ENCODE peak calls at places on chromosomes 16 and 17, in seven cellular contexts. O, D, S, P, K, W and Z are unnamed samples.

GRCh38 chr17:57584050-57584551 is 161.0 kb downstream of the CCDC182 start:
- DNase-seq in O (no peak), D (no peak), S (no peak), P (no peak), K (no peak), W (no peak), Z (no peak)

GRCh38 chr17:2302740-2303277 is 776 bp downstream of the SMG6 start:
- DNase-seq in O (no peak), D (no peak), S (no peak), P (no peak), K (no peak), W (no peak), Z (no peak)

GRCh38 chr17:41009301-41009760 is 403 bp upstream of the KRTAP3-1 start:
- DNase-seq in O (no peak), D (no peak), S (no peak), P (no peak), K (no peak), W (no peak), Z (no peak)

GRCh38 chr16:35745191-35745590 is 2285.8 kb downstream of the TP53TG3F start:
- DNase-seq in O (no peak), D (no peak), S (no peak), P (no peak), K (no peak), W (no peak), Z (no peak)

GRCh38 chr17:79673517-79673916 is 57.2 kb upstream of the ENPP7 start:
- DNase-seq in O (no peak), D (no peak), S (no peak), P (no peak), K (no peak), W (no peak), Z (no peak)

GRCh38 chr16:13337482-13337881 is 436.1 kb downstream of the SHISA9 start:
- DNase-seq in O (no peak), D (no peak), S (no peak), P (no peak), K (no peak), W (no peak), Z (no peak)

GRCh38 chr17:62984801-62985200 is 18.8 kb downstream of the TANC2 start:
- DNase-seq in O (no peak), D (no peak), S (no peak), P (no peak), K (no peak), W (no peak), Z (no peak)

GRCh38 chr16:57540906-57541753 is 1.3 kb upstream of the ADGRG5 start:
- DNase-seq in O (peak; percentile 56), D (no peak), S (no peak), P (peak; percentile 44), K (no peak), W (peak; percentile 15), Z (peak; percentile 3)

GRCh38 chr17:21008516-21008915 is 34.3 kb downstream of the USP22 start:
- DNase-seq in O (peak; percentile 15), D (no peak), S (no peak), P (no peak), K (no peak), W (no peak), Z (no peak)

GRCh38 chr16:89484923-89485679 is 5.3 kb downstream of the ANKRD11 start:
- DNase-seq in O (no peak), D (peak; percentile 40), S (no peak), P (no peak), K (no peak), W (peak; percentile 36), Z (no peak)

GRCh38 chr16:54194008-54194731 is 92.4 kb downstream of the IRX3 start:
- DNase-seq in O (peak; percentile 87), D (no peak), S (no peak), P (peak; percentile 74), K (no peak), W (no peak), Z (peak; percentile 35)

GRCh38 chr17:75777243-75777922 is 7.2 kb upstream of the UNK start:
- DNase-seq in O (no peak), D (no peak), S (no peak), P (no peak), K (no peak), W (no peak), Z (no peak)

GRCh38 chr17:42288985-42289862 is 926 bp downstream of the STAT5A start:
- DNase-seq in O (peak; percentile 84), D (peak; percentile 69), S (no peak), P (no peak), K (peak; percentile 68), W (peak; percentile 54), Z (no peak)

GRCh38 chr16:88052661-88053060 is 101.4 kb downstream of the BANP start:
- DNase-seq in O (no peak), D (no peak), S (no peak), P (no peak), K (no peak), W (no peak), Z (no peak)

GRCh38 chr16:21301895-21302291 is 23.8 kb upstream of the CRYM start:
- DNase-seq in O (no peak), D (no peak), S (no peak), P (no peak), K (no peak), W (no peak), Z (no peak)

GRCh38 chr17:74272731-74273201 is 1.3 kb upstream of the DNAI2 start:
- DNase-seq in O (no peak), D (no peak), S (no peak), P (peak; percentile 64), K (no peak), W (no peak), Z (no peak)

GRCh38 chr17:3770471-3770870 is 30.5 kb downstream of the ITGAE start:
- DNase-seq in O (no peak), D (no peak), S (no peak), P (no peak), K (no peak), W (no peak), Z (no peak)

GRCh38 chr16:86821933-86822332 is 243.6 kb downstream of the FOXL1 start:
- DNase-seq in O (no peak), D (no peak), S (no peak), P (no peak), K (no peak), W (no peak), Z (no peak)

GRCh38 chr17:32971171-32971570 is 20.5 kb upstream of the SPACA3 start:
- DNase-seq in O (no peak), D (peak; percentile 2), S (no peak), P (no peak), K (peak; percentile 11), W (peak; percentile 63), Z (no peak)

GRCh38 chr17:60959011-60959410 is 281.4 kb downstream of the BCAS3 start:
- DNase-seq in O (no peak), D (no peak), S (no peak), P (no peak), K (no peak), W (no peak), Z (no peak)

GRCh38 chr16:2610781-2611498 is 71.4 kb upstream of the KCTD5 start:
- DNase-seq in O (no peak), D (no peak), S (no peak), P (no peak), K (no peak), W (no peak), Z (no peak)

GRCh38 chr16:48008011-48008410 is 147.8 kb downstream of the ABCC12 start:
- DNase-seq in O (no peak), D (no peak), S (no peak), P (peak; percentile 30), K (no peak), W (no peak), Z (no peak)

GRCh38 chr17:79215631-79216030 is 141.0 kb downstream of the ENGASE start:
- DNase-seq in O (no peak), D (no peak), S (no peak), P (no peak), K (no peak), W (no peak), Z (no peak)

GRCh38 chr17:75570772-75571171 is 16.8 kb upstream of the MYO15B start:
- DNase-seq in O (no peak), D (no peak), S (no peak), P (no peak), K (no peak), W (no peak), Z (no peak)

GRCh38 chr16:84022641-84023040 is 20.0 kb downstream of the SLC38A8 start:
- DNase-seq in O (no peak), D (no peak), S (no peak), P (no peak), K (no peak), W (no peak), Z (no peak)

GRCh38 chr17:55303008-55303493 is 38.3 kb downstream of the HLF start:
- DNase-seq in O (no peak), D (no peak), S (no peak), P (no peak), K (no peak), W (no peak), Z (no peak)

GRCh38 chr16:86517652-86518258 is 7.4 kb downstream of the FOXF1 start:
- DNase-seq in O (no peak), D (no peak), S (peak; percentile 70), P (no peak), K (peak; percentile 48), W (peak; percentile 21), Z (peak; percentile 70)

GRCh38 chr17:14940112-14940945 is 324.8 kb downstream of the PMP22 start:
- DNase-seq in O (no peak), D (no peak), S (no peak), P (no peak), K (no peak), W (no peak), Z (no peak)

GRCh38 chr17:27343972-27344607 is 50.2 kb downstream of the WSB1 start:
- DNase-seq in O (no peak), D (no peak), S (no peak), P (no peak), K (no peak), W (no peak), Z (no peak)

GRCh38 chr16:81826523-81826922 is 47.4 kb downstream of the PLCG2 start:
- DNase-seq in O (no peak), D (no peak), S (no peak), P (no peak), K (no peak), W (no peak), Z (no peak)

GRCh38 chr17:82883461-82884031 is 43.7 kb upstream of the ZNF750 start:
- DNase-seq in O (no peak), D (no peak), S (no peak), P (no peak), K (no peak), W (no peak), Z (no peak)